ENCODE peak calls at places on chromosome 1, in nine cellular contexts. O is substantia nigra; J is EL; X is NCI-H1436 treated with DMSO at 0.1 percent for 48 hours; Q is cardiac muscle cell; C is ovary; D is endothelial cell; W is activated T-cell treated with anti-CD3 and anti-CD28 coated beads, Interleukin-2, amount 50 U/mL, for 4 hours; N is Right ventricle myocardium inferior. I is an unnamed sample.
A peak's percentile ranks its signal among the peaks of the same experiment; 100 is the strongest.

GRCh38 chr1:1219341-1219740 is 5.4 kb upstream of the TNFRSF4 start:
- DNase-seq in O (no peak), J (no peak), X (no peak), Q (no peak), C (no peak), D (no peak), W (peak; percentile 59), N (no peak), I (no peak)

GRCh38 chr1:244971524-244972216 is 107.3 kb upstream of the HNRNPU start:
- DNase-seq in O (no peak), J (no peak), X (no peak), Q (no peak), C (no peak), D (no peak), W (no peak), N (no peak), I (no peak)

GRCh38 chr1:206782448-206782847 is 10.2 kb upstream of the IL10 start:
- DNase-seq in O (no peak), J (no peak), X (no peak), Q (no peak), C (no peak), D (no peak), W (no peak), N (no peak), I (no peak)

GRCh38 chr1:196723325-196724185 is 51.1 kb upstream of the CFHR3 start:
- DNase-seq in O (no peak), J (peak; percentile 62), X (no peak), Q (peak; percentile 40), C (no peak), D (peak; percentile 59), W (peak; percentile 9), N (no peak), I (no peak)

GRCh38 chr1:63024132-63024531 is 240.2 kb downstream of the ATG4C start:
- DNase-seq in O (no peak), J (no peak), X (no peak), Q (no peak), C (no peak), D (no peak), W (no peak), N (no peak), I (no peak)

GRCh38 chr1:26234644-26235384 is 814 bp downstream of the CEP85 start:
- DNase-seq in O (peak; percentile 37), J (peak; percentile 50), X (no peak), Q (peak; percentile 21), C (peak; percentile 23), D (no peak), W (no peak), N (no peak), I (no peak)

GRCh38 chr1:163561570-163562295 is 240.0 kb downstream of the NUF2 start:
- DNase-seq in O (no peak), J (peak; percentile 12), X (no peak), Q (peak; percentile 30), C (no peak), D (peak; percentile 5), W (no peak), N (no peak), I (no peak)

GRCh38 chr1:203564024-203564423 is 62.6 kb upstream of the ATP2B4 start:
- DNase-seq in O (no peak), J (peak; percentile 39), X (no peak), Q (peak; percentile 36), C (no peak), D (no peak), W (no peak), N (no peak), I (no peak)

GRCh38 chr1:25616932-25617625 is 488 bp downstream of the MAN1C1 start:
- DNase-seq in O (no peak), J (no peak), X (no peak), Q (no peak), C (peak; percentile 53), D (no peak), W (peak; percentile 23), N (no peak), I (no peak)

GRCh38 chr1:43346636-43347035 is 9.0 kb downstream of the MPL start:
- DNase-seq in O (no peak), J (no peak), X (no peak), Q (no peak), C (no peak), D (no peak), W (no peak), N (no peak), I (no peak)

GRCh38 chr1:206476058-206476457 is 5.8 kb downstream of the IKBKE start:
- DNase-seq in O (no peak), J (no peak), X (no peak), Q (no peak), C (no peak), D (no peak), W (no peak), N (peak; percentile 57), I (no peak)

GRCh38 chr1:49297783-49298182 is 521.1 kb upstream of the BEND5 start:
- DNase-seq in O (no peak), J (no peak), X (no peak), Q (no peak), C (no peak), D (no peak), W (no peak), N (peak; percentile 34), I (no peak)

GRCh38 chr1:148318123-148318899 is 164.8 kb downstream of the PPIAL4G start:
- DNase-seq in O (no peak), J (no peak), X (no peak), Q (peak; percentile 64), C (no peak), D (peak; percentile 20), W (peak; percentile 44), N (peak; percentile 79), I (no peak)

GRCh38 chr1:77639056-77639455 is 43.4 kb downstream of the ZZZ3 start:
- DNase-seq in O (no peak), J (peak; percentile 86), X (no peak), Q (peak; percentile 57), C (no peak), D (no peak), W (no peak), N (no peak), I (no peak)

GRCh38 chr1:180927348-180927747 is 14.7 kb downstream of the KIAA1614 start:
- DNase-seq in O (no peak), J (no peak), X (no peak), Q (no peak), C (no peak), D (no peak), W (no peak), N (no peak), I (no peak)

GRCh38 chr1:175016073-175016722 is 7.0 kb downstream of the MRPS14 start:
- DNase-seq in O (no peak), J (peak; percentile 35), X (no peak), Q (no peak), C (no peak), D (no peak), W (no peak), N (no peak), I (no peak)

GRCh38 chr1:184418955-184419733 is 32.3 kb downstream of the C1orf21 start:
- DNase-seq in O (no peak), J (peak; percentile 25), X (no peak), Q (no peak), C (no peak), D (no peak), W (no peak), N (no peak), I (no peak)

GRCh38 chr1:160103658-160104519 is 5.5 kb upstream of the IGSF8 start:
- DNase-seq in O (no peak), J (no peak), X (no peak), Q (no peak), C (no peak), D (no peak), W (no peak), N (no peak), I (peak; percentile 76)

GRCh38 chr1:29683472-29683871 is 447.1 kb downstream of the PTPRU start:
- DNase-seq in O (no peak), J (no peak), X (no peak), Q (no peak), C (no peak), D (no peak), W (no peak), N (no peak), I (no peak)

GRCh38 chr1:12157366-12158231 is 9.2 kb upstream of the TNFRSF1B start:
- DNase-seq in O (no peak), J (no peak), X (no peak), Q (no peak), C (no peak), D (no peak), W (no peak), N (peak; percentile 55), I (no peak)

GRCh38 chr1:110380667-110381283 is 10.1 kb downstream of the SLC16A4 start:
- DNase-seq in O (no peak), J (no peak), X (no peak), Q (peak; percentile 87), C (no peak), D (no peak), W (no peak), N (no peak), I (peak; percentile 42)